ENCODE peak calls at places on chromosome 3, in five cellular contexts. B is activated CD4-positive, CD25-positive, alpha-beta regulatory T cell; S is GM12865; J is stimulated activated CD4-positive, alpha-beta T cell treated with anti-CD3 and anti-CD28 coated beads, Interleukin-4, amount 100 ng/mL, for 48 hours; Y is testis. A is an unnamed sample.

GRCh38 chr3:38313685-38314084 is 31.6 kb downstream of the SLC22A14 start:
- DNase-seq in B (no peak), S (no peak), J (no peak), Y (no peak), A (no peak)

GRCh38 chr3:180961087-180961486 is 28.4 kb downstream of the DNAJC19 start:
- DNase-seq in B (no peak), S (no peak), J (no peak), Y (no peak), A (no peak)

GRCh38 chr3:55607844-55608243 is 120.7 kb upstream of the WNT5A start:
- DNase-seq in B (no peak), S (peak), J (no peak), Y (no peak), A (no peak)

GRCh38 chr3:151362798-151363197 is 21.8 kb downstream of the P2RY12 start:
- DNase-seq in B (no peak), S (no peak), J (no peak), Y (no peak), A (no peak)

GRCh38 chr3:141237701-141238521 is 6.3 kb downstream of the PXYLP1 start:
- DNase-seq in B (no peak), S (peak), J (no peak), Y (no peak), A (no peak)

GRCh38 chr3:9948586-9948985 is 3.6 kb downstream of the PRRT3 start:
- DNase-seq in B (no peak), S (no peak), J (no peak), Y (no peak), A (no peak)

GRCh38 chr3:5205165-5205941 is 17.8 kb downstream of the EDEM1 start:
- DNase-seq in B (no peak), S (peak), J (peak), Y (no peak), A (peak)

GRCh38 chr3:55978953-55979352 is 489.3 kb downstream of the ERC2 start:
- DNase-seq in B (no peak), S (no peak), J (no peak), Y (no peak), A (no peak)

GRCh38 chr3:157355276-157355675 is 81.4 kb upstream of the PTX3 start:
- DNase-seq in B (no peak), S (no peak), J (no peak), Y (no peak), A (no peak)

GRCh38 chr3:133945696-133946095 is 50.0 kb upstream of the RAB6B start:
- DNase-seq in B (no peak), S (no peak), J (no peak), Y (no peak), A (no peak)

GRCh38 chr3:64295594-64295993 is 70.3 kb upstream of the PRICKLE2 start:
- DNase-seq in B (no peak), S (no peak), J (no peak), Y (no peak), A (peak)

GRCh38 chr3:103319912-103320311 is 885.1 kb downstream of the ZPLD1 start:
- DNase-seq in B (no peak), S (no peak), J (no peak), Y (no peak), A (no peak)

GRCh38 chr3:48215876-48216275 is 7.4 kb upstream of the CAMP start:
- DNase-seq in B (no peak), S (no peak), J (no peak), Y (peak), A (no peak)

GRCh38 chr3:58416191-58416590 is 17.4 kb downstream of the PDHB start:
- DNase-seq in B (no peak), S (no peak), J (no peak), Y (no peak), A (no peak)

GRCh38 chr3:46882377-46883015 is 5.0 kb downstream of the PTH1R start:
- DNase-seq in B (no peak), S (peak), J (no peak), Y (no peak), A (no peak)

GRCh38 chr3:49121244-49121671 is 635 bp upstream of the USP19 start:
- DNase-seq in B (no peak), S (no peak), J (no peak), Y (no peak), A (no peak)

GRCh38 chr3:169744332-169745054 is 20.4 kb downstream of the TERC start:
- DNase-seq in B (no peak), S (no peak), J (no peak), Y (no peak), A (peak)

GRCh38 chr3:162743091-162743490 is 1246.5 kb downstream of the OTOL1 start:
- DNase-seq in B (no peak), S (no peak), J (no peak), Y (no peak), A (peak)

GRCh38 chr3:188772886-188773285 is 398.9 kb upstream of the TPRG1 start:
- DNase-seq in B (no peak), S (no peak), J (no peak), Y (peak), A (peak)

GRCh38 chr3:140588558-140588957 is 89.3 kb upstream of the TRIM42 start:
- DNase-seq in B (no peak), S (no peak), J (no peak), Y (no peak), A (no peak)

GRCh38 chr3:44415421-44415820 is 62.0 kb downstream of the ZNF445 start:
- DNase-seq in B (no peak), S (no peak), J (no peak), Y (peak), A (no peak)

GRCh38 chr3:196268270-196269163 is 19.0 kb downstream of the PCYT1A start:
- DNase-seq in B (no peak), S (no peak), J (no peak), Y (peak), A (peak)

GRCh38 chr3:172359231-172359630 is 89.0 kb downstream of the GHSR start:
- DNase-seq in B (no peak), S (no peak), J (no peak), Y (no peak), A (no peak)

GRCh38 chr3:130916507-130917167 is 22.8 kb downstream of the ATP2C1 start:
- DNase-seq in B (no peak), S (peak), J (no peak), Y (no peak), A (no peak)

GRCh38 chr3:49377483-49377882 is 19.3 kb upstream of the GPX1 start:
- DNase-seq in B (no peak), S (peak), J (peak), Y (no peak), A (peak)

GRCh38 chr3:127157181-127157828 is 35.6 kb upstream of the PRR23E start:
- DNase-seq in B (no peak), S (no peak), J (no peak), Y (no peak), A (no peak)

GRCh38 chr3:147361671-147362420 is 44.5 kb downstream of the ZIC4 start:
- DNase-seq in B (no peak), S (peak), J (peak), Y (peak), A (no peak)

GRCh38 chr3:148992027-148992634 is 791 bp downstream of the GYG1 start:
- DNase-seq in B (peak), S (peak), J (peak), Y (peak), A (no peak)